ENCODE peak calls at places on chromosome 19, in six cellular contexts. L is AG04450, M is IMR-90, T is esophagus squamous epithelium, D is fibroblast of lung, F is lower lobe of right lung. V is an unnamed sample.

GRCh38 chr19:52662631-52663030 is 24.5 kb upstream of the ZNF83 start:
- DNase-seq in L (no peak), M (no peak), T (no peak), D (no peak), F (no peak), V (no peak)

GRCh38 chr19:50982186-50982585 is 1.5 kb downstream of the KLK7 start:
- DNase-seq in L (no peak), M (no peak), T (no peak), D (no peak), F (no peak), V (no peak)

GRCh38 chr19:45505151-45505995 is 1.9 kb upstream of the VASP start:
- DNase-seq in L (no peak), M (peak), T (no peak), D (no peak), F (no peak), V (no peak)

GRCh38 chr19:41646589-41647204 is 19.8 kb upstream of the CEACAM4 start:
- DNase-seq in L (no peak), M (no peak), T (no peak), D (no peak), F (peak), V (no peak)

GRCh38 chr19:15680478-15680877 is 7.6 kb downstream of the CYP4F12 start:
- DNase-seq in L (no peak), M (no peak), T (no peak), D (no peak), F (no peak), V (no peak)

GRCh38 chr19:23699521-23699860 is 12.5 kb upstream of the ZNF675 start:
- DNase-seq in L (no peak), M (no peak), T (no peak), D (no peak), F (no peak), V (no peak)

GRCh38 chr19:2039082-2039958 is 11.7 kb downstream of the MKNK2 start:
- DNase-seq in L (no peak), M (no peak), T (no peak), D (no peak), F (no peak), V (no peak)

GRCh38 chr19:45528149-45528743 is 21.0 kb downstream of the VASP start:
- DNase-seq in L (no peak), M (peak), T (no peak), D (peak), F (no peak), V (no peak)

GRCh38 chr19:51156710-51157109 is 14.6 kb downstream of the SIGLEC7 start:
- DNase-seq in L (no peak), M (no peak), T (no peak), D (no peak), F (no peak), V (no peak)

GRCh38 chr19:2059422-2060201 is 8.6 kb upstream of the MKNK2 start:
- DNase-seq in L (no peak), M (peak), T (no peak), D (peak), F (peak), V (no peak)

GRCh38 chr19:36939153-36939552 is 23.0 kb downstream of the ZNF568 start:
- DNase-seq in L (no peak), M (no peak), T (no peak), D (no peak), F (no peak), V (no peak)
- H3K4me3 ChIP-seq in L (no peak), M (no peak), T (no peak), D (no peak), F (no peak), V (no peak)

GRCh38 chr19:55080915-55081772 is 5.5 kb downstream of the EPS8L1 start:
- DNase-seq in L (no peak), M (peak), T (no peak), D (peak), F (peak), V (peak)
- H3K4me3 ChIP-seq in L (peak), M (peak), T (peak), D (peak), F (peak), V (peak)

GRCh38 chr19:46728208-46728607 is 11.3 kb upstream of the PRKD2 start:
- DNase-seq in L (no peak), M (no peak), T (no peak), D (no peak), F (no peak), V (no peak)
- H3K4me3 ChIP-seq in L (no peak), M (no peak), T (no peak), D (no peak), F (no peak), V (no peak)

DNA sequence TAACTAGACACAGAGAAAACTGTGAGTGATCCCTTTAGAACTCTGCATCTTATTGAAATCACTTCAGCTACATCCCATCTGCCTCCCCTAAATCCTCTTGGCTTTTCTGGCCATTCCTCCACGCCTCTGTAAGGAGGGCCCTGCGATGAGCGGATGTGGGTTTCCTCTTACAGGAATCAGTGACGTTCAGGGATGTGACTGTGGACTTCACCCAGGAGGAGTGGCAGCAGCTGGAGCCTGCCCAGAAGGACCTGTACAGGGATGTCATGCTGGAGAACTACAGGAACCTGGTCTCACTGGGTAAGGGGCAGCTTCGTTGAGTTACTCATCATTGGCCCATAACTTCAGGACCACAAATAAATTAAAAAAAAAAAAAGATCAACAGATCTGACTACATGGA is 18.5 kb downstream of the ZNF71 start:
- DNase-seq in L (no peak), M (no peak), T (no peak), D (no peak), F (no peak), V (no peak)
- H3K4me3 ChIP-seq in L (no peak), M (no peak), T (no peak), D (no peak), F (no peak), V (no peak)

DNA sequence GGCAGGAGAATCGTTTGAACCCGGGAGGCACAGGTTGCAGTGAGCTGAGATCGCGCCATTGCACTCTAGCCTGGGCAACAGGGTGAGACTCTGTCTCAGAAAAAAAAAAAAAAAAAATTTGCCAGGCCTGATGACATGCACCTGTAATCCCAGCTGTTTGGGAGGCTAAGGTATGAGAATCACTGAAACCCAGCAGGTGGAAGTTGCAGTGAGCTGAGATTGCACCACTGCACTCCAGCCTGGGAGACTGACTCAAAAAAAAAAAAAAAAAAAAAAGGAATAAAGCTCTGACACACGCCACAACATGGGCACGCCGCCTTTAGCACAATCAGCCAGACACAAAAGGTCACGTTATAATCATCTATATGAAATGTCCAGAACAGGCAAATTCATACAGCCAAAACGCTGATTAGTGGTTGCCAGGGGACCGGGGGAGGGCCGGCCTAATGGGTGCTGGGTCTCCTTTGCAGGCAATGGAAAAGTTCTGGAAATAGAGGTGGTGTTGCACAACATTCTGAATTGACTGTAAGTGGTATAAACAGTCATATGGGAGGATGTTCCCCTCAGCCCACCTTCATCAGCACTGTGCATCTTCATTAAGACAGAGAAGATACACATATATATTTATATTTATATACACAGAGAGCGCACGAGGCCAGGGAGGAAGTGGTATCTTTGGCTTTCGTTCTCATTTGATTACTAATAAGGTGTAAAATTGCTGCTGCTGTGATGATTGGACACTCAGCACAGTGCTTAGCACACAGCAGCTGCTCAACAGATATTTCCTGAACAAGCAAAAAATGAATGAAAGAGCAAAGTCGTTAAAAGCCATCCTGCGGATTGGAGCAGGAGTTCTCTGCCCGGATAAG is 3.8 kb downstream of the HSPBP1 start:
- DNase-seq in L (no peak), M (no peak), T (no peak), D (no peak), F (no peak), V (no peak)
- H3K4me3 ChIP-seq in L (no peak), M (no peak), T (no peak), D (no peak), F (no peak), V (no peak)

DNA sequence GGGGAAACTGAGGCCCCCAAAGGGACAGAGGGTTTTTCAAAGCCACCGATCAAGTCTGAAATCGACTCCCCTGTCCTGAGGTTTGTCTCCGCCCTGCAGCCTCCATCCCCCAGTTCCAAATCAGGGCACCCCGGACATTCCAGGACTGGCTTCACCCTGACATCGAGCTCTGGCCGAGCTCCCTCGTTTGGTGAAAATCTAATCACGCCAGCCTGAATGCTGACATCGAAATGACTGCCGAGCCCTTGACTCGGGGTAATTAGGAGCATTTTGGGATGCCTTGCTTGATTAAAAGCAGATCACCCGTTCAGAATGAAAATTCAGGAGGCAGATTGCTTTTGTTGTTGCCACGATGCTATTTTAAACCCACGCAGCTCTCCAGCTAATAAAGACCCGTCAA is 34.3 kb downstream of the ZNRF4 start:
- DNase-seq in L (no peak), M (no peak), T (no peak), D (no peak), F (no peak), V (no peak)
- H3K4me3 ChIP-seq in L (no peak), M (no peak), T (no peak), D (no peak), F (no peak), V (no peak)

GRCh38 chr19:48330012-48330681 is 4.8 kb downstream of the EMP3 start:
- DNase-seq in L (no peak), M (no peak), T (peak), D (no peak), F (peak), V (peak)
- H3K4me3 ChIP-seq in L (no peak), M (no peak), T (peak), D (no peak), F (peak), V (peak)

GRCh38 chr19:58129284-58129683 is 21.3 kb downstream of the ZNF329 start:
- DNase-seq in L (no peak), M (no peak), T (no peak), D (no peak), F (no peak), V (no peak)
- H3K4me3 ChIP-seq in L (no peak), M (no peak), T (no peak), D (no peak), F (no peak), V (no peak)

GRCh38 chr19:4371898-4372629 is 28.3 kb downstream of the SH3GL1 start:
- DNase-seq in L (no peak), M (no peak), T (no peak), D (no peak), F (no peak), V (no peak)

GRCh38 chr19:4369888-4370260 is 26.5 kb downstream of the MPND start:
- DNase-seq in L (no peak), M (peak), T (no peak), D (no peak), F (peak), V (peak)

GRCh38 chr19:4371209-4371897 is 28.0 kb downstream of the MPND start:
- DNase-seq in L (no peak), M (no peak), T (no peak), D (no peak), F (no peak), V (no peak)

GRCh38 chr19:4369109-4369887 is 25.9 kb downstream of the MPND start:
- DNase-seq in L (no peak), M (no peak), T (no peak), D (no peak), F (peak), V (peak)

GRCh38 chr19:4370418-4371041 is 27.2 kb downstream of the MPND start:
- DNase-seq in L (no peak), M (no peak), T (no peak), D (no peak), F (no peak), V (no peak)
- H3K4me3 ChIP-seq in L (no peak), M (no peak), T (no peak), D (no peak), F (no peak), V (peak)

GRCh38 chr19:35124098-35125060 is 8.8 kb downstream of the FXYD3 start:
- DNase-seq in L (peak), M (peak), T (no peak), D (peak), F (peak), V (peak)
- H3K4me3 ChIP-seq in L (peak), M (peak), T (peak), D (peak), F (peak), V (peak)